ENCODE peak calls at places on chromosomes 4 and X, in seven cellular contexts. A, Q, Z, O, K, J and B are unnamed samples.

GRCh38 chrX:129622757-129623301 is 31.9 kb downstream of the APLN start:
- DNase-seq in Q (no peak), K (no peak), A (no peak), Z (no peak), J (no peak), O (no peak), B (no peak)

GRCh38 chrX:53294024-53294648 is 12.8 kb upstream of the IQSEC2 start:
- DNase-seq in A (no peak), J (no peak), O (peak; percentile 36), Z (no peak), K (no peak), Q (no peak), B (peak; percentile 37)

GRCh38 chr4:186724861-186725419 is 1.3 kb upstream of the FAT1 start:
- DNase-seq in K (no peak), Q (peak; percentile 25), O (no peak), Z (no peak), A (no peak), J (no peak), B (peak; percentile 49)

GRCh38 chr4:145248971-145249370 is 68.6 kb upstream of the OTUD4 start:
- DNase-seq in Q (no peak), Z (no peak), A (no peak), K (no peak), J (no peak), O (no peak), B (no peak)

GRCh38 chr4:186858355-186858754 is 134.7 kb upstream of the FAT1 start:
- DNase-seq in Q (no peak), K (no peak), O (no peak), A (no peak), Z (no peak), J (no peak), B (no peak)

GRCh38 chr4:38856046-38856445 is 571 bp downstream of the TLR6 start:
- DNase-seq in Z (no peak), Q (no peak), K (no peak), O (peak; percentile 74), A (no peak), J (no peak), B (no peak)

GRCh38 chr4:92305878-92306520 is 2.2 kb downstream of the GRID2 start:
- DNase-seq in K (no peak), O (no peak), Q (no peak), J (no peak), Z (no peak), A (peak; percentile 33), B (no peak)

GRCh38 chrX:132488819-132489255 is at the start of gene MBNL3:
- DNase-seq in A (peak; percentile 72), O (peak; percentile 90), Q (peak; percentile 58), Z (peak; percentile 44), J (no peak), K (no peak), B (peak; percentile 15)

GRCh38 chr4:41256131-41256739 is 493 bp upstream of the UCHL1 start:
- DNase-seq in Z (no peak), K (no peak), Q (no peak), O (peak; percentile 49), J (no peak), A (no peak), B (peak; percentile 55)

GRCh38 chr4:61553562-61554125 is 353.5 kb downstream of the ADGRL3 start:
- DNase-seq in J (no peak), O (no peak), K (no peak), Q (no peak), Z (no peak), A (no peak), B (no peak)

GRCh38 chr4:48557478-48557877 is 67.4 kb downstream of the ZAR1 start:
- DNase-seq in J (no peak), Z (no peak), A (no peak), O (peak; percentile 29), Q (no peak), K (no peak), B (no peak)

GRCh38 chrX:133749370-133749769 is 236.0 kb downstream of the GPC3 start:
- DNase-seq in K (no peak), J (no peak), Z (no peak), A (no peak), O (no peak), Q (no peak), B (no peak)

GRCh38 chr4:15232725-15233597 is 194.9 kb upstream of the C1QTNF7 start:
- DNase-seq in J (no peak), Q (no peak), O (no peak), Z (no peak), K (no peak), A (no peak), B (peak; percentile 97)

GRCh38 chrX:85963736-85964135 is 83.6 kb downstream of the CHM start:
- DNase-seq in O (no peak), Q (no peak), K (no peak), Z (no peak), J (no peak), A (no peak), B (no peak)

GRCh38 chr4:149887091-149887490 is 71.4 kb upstream of the IQCM start:
- DNase-seq in Z (no peak), J (no peak), K (no peak), O (no peak), A (no peak), Q (no peak), B (no peak)

GRCh38 chr4:144757969-144758368 is 112.0 kb downstream of the HHIP start:
- DNase-seq in K (no peak), J (no peak), O (no peak), Q (no peak), Z (no peak), A (no peak), B (no peak)

GRCh38 chr4:107283587-107284559 is 247.8 kb upstream of the DKK2 start:
- DNase-seq in Z (no peak), J (no peak), A (no peak), Q (no peak), O (no peak), K (no peak), B (no peak)

GRCh38 chr4:169492436-169493163 is 119.8 kb downstream of the NEK1 start:
- DNase-seq in Z (peak; percentile 14), K (no peak), A (peak; percentile 11), J (peak; percentile 11), Q (no peak), O (peak; percentile 68), B (peak; percentile 18)

GRCh38 chrX:64975491-64975890 is 759 bp downstream of the ZC4H2 start:
- DNase-seq in J (no peak), Q (peak; percentile 22), K (no peak), O (peak; percentile 45), A (no peak), Z (peak; percentile 9), B (peak; percentile 37)

GRCh38 chr4:172996571-172997216 is 171.9 kb upstream of the GALNT7 start:
- DNase-seq in J (no peak), A (no peak), K (no peak), Q (no peak), Z (no peak), O (no peak), B (no peak)

GRCh38 chr4:185637162-185637875 is 102.0 kb upstream of the PDLIM3 start:
- DNase-seq in K (no peak), Q (no peak), A (no peak), O (no peak), J (no peak), Z (no peak), B (no peak)

GRCh38 chr4:136036744-136037143 is 1495.5 kb downstream of the PCDH18 start:
- DNase-seq in J (no peak), A (no peak), Q (no peak), Z (no peak), K (no peak), O (no peak), B (no peak)

GRCh38 chr4:6112606-6113290 is 87.6 kb downstream of the JAKMIP1 start:
- DNase-seq in K (no peak), A (no peak), Q (no peak), J (no peak), Z (no peak), O (no peak), B (peak; percentile 58)

GRCh38 chr4:125243835-125244397 is 70.8 kb upstream of the FAT4 start:
- DNase-seq in Q (no peak), Z (no peak), A (no peak), O (no peak), K (no peak), J (no peak), B (no peak)

GRCh38 chrX:154481911-154482601 is 3.0 kb upstream of the LAGE3 start:
- DNase-seq in K (no peak), O (no peak), Q (no peak), J (no peak), A (no peak), Z (no peak), B (no peak)

GRCh38 chr4:13484749-13485345 is 707 bp upstream of the RAB28 start:
- DNase-seq in J (no peak), K (no peak), O (no peak), A (no peak), Z (no peak), Q (no peak), B (peak; percentile 62)

GRCh38 chr4:65453398-65453797 is 216.9 kb downstream of the EPHA5 start:
- DNase-seq in J (no peak), A (no peak), O (no peak), Z (no peak), Q (no peak), K (no peak), B (no peak)

GRCh38 chr4:123291329-123291728 is 105.3 kb upstream of the SPRY1 start:
- DNase-seq in Z (no peak), J (no peak), A (no peak), K (no peak), Q (no peak), O (no peak), B (no peak)